ENCODE peak calls at places on chromosomes 11 and 22, in four cellular contexts. W is fibroblast of the aortic adventitia; X is NCI-H1417; R is activated CD4-positive, alpha-beta memory T cell treated with anti-CD3 and anti-CD28 coated beads, Interleukin-2, amount 10 ng/mL, durations not matched to agents 7 days and 5 days. K is an unnamed sample.

GRCh38 chr11:23318670-23319069 is 458.4 kb upstream of the CCDC179 start:
- DNase-seq in X (no peak), R (no peak), W (no peak), K (no peak)

GRCh38 chr22:49243965-49244364 is 583.7 kb downstream of the BRD1 start:
- DNase-seq in X (no peak), R (no peak), W (no peak), K (no peak)

GRCh38 chr22:45172872-45173585 is 9.3 kb downstream of the NUP50 start:
- DNase-seq in R (no peak), X (no peak), W (no peak), K (no peak)

GRCh38 chr11:1814691-1815090 is 20.1 kb upstream of the SYT8 start:
- DNase-seq in X (no peak), R (no peak), W (no peak), K (no peak)

GRCh38 chr11:1425439-1425838 is 35.7 kb downstream of the BRSK2 start:
- DNase-seq in R (no peak), X (no peak), W (no peak), K (no peak)

GRCh38 chr22:38397189-38398097 is 57.6 kb downstream of the KCNJ4 start:
- DNase-seq in X (peak; percentile 8), W (peak; percentile 28), R (peak; percentile 38), K (peak; percentile 55)

GRCh38 chr11:46533396-46534110 is 60.3 kb downstream of the AMBRA1 start:
- DNase-seq in R (no peak), X (no peak), W (no peak), K (no peak)

GRCh38 chr22:30289126-30289979 is at the start of gene CASTOR1:
- DNase-seq in R (peak; percentile 94), W (peak; percentile 95), X (peak; percentile 94), K (peak; percentile 94)

GRCh38 chr11:113179181-113179701 is 135.1 kb upstream of the TTC12 start:
- DNase-seq in R (no peak), X (peak; percentile 91), W (no peak), K (peak; percentile 70)

GRCh38 chr22:43881091-43882061 is 10.4 kb downstream of the PNPLA5 start:
- DNase-seq in W (no peak), R (no peak), X (no peak), K (no peak)

GRCh38 chr22:22818861-22819855 is 68.5 kb upstream of the IGLL5 start:
- DNase-seq in X (no peak), R (peak; percentile 76), W (no peak), K (no peak)

GRCh38 chr11:85114786-85115185 is 512.4 kb downstream of the DLG2 start:
- DNase-seq in X (no peak), W (no peak), R (no peak), K (no peak)

GRCh38 chr11:16158426-16158994 is 197.8 kb downstream of the SOX6 start:
- DNase-seq in W (no peak), R (no peak), X (no peak), K (no peak)